ENCODE peak calls at places on chromosomes 4 and X, in ten cellular contexts. One of them, this sample, is unnamed.

GRCh38 chr4:69057620-69058409 is 38.5 kb upstream of the UGT2B7 start:
- DNase-seq in NCI-H2107: no peak
- DNase-seq in activated CD4-positive, CD25-positive, alpha-beta regulatory T cell: no peak
- DNase-seq in GM23248: no peak
- DNase-seq in KBM-7: peak; percentile 36
- DNase-seq in stimulated activated CD4-positive, alpha-beta T cell treated with anti-CD3 and anti-CD28 coated beads, Interleukin-4, amount 100 ng/mL, for 24 hours: no peak
- DNase-seq in lower leg skin: no peak
- DNase-seq in left ventricle myocardium inferior: no peak
- DNase-seq in H7: peak; percentile 30
- DNase-seq in HCEC 1CT: no peak
- DNase-seq in this sample: peak; percentile 1

GRCh38 chr4:113539408-113539807 is 222.1 kb downstream of the CAMK2D start:
- DNase-seq in HCEC 1CT: peak; percentile 73
- DNase-seq in KBM-7: no peak
- DNase-seq in GM23248: peak; percentile 90
- DNase-seq in stimulated activated CD4-positive, alpha-beta T cell treated with anti-CD3 and anti-CD28 coated beads, Interleukin-4, amount 100 ng/mL, for 24 hours: peak; percentile 25
- DNase-seq in NCI-H2107: no peak
- DNase-seq in lower leg skin: no peak
- DNase-seq in H7: no peak
- DNase-seq in left ventricle myocardium inferior: no peak
- DNase-seq in activated CD4-positive, CD25-positive, alpha-beta regulatory T cell: no peak
- DNase-seq in this sample: no peak

GRCh38 chr4:26088433-26088928 is 174.5 kb downstream of the SMIM20 start:
- DNase-seq in KBM-7: peak; percentile 31
- DNase-seq in HCEC 1CT: no peak
- DNase-seq in GM23248: peak; percentile 72
- DNase-seq in lower leg skin: no peak
- DNase-seq in activated CD4-positive, CD25-positive, alpha-beta regulatory T cell: no peak
- DNase-seq in left ventricle myocardium inferior: no peak
- DNase-seq in stimulated activated CD4-positive, alpha-beta T cell treated with anti-CD3 and anti-CD28 coated beads, Interleukin-4, amount 100 ng/mL, for 24 hours: peak; percentile 69
- DNase-seq in H7: no peak
- DNase-seq in NCI-H2107: no peak
- DNase-seq in this sample: no peak

GRCh38 chr4:7153711-7154110 is 38.6 kb upstream of the SORCS2 start:
- DNase-seq in left ventricle myocardium inferior: no peak
- DNase-seq in lower leg skin: peak; percentile 45
- DNase-seq in HCEC 1CT: no peak
- DNase-seq in KBM-7: no peak
- DNase-seq in stimulated activated CD4-positive, alpha-beta T cell treated with anti-CD3 and anti-CD28 coated beads, Interleukin-4, amount 100 ng/mL, for 24 hours: no peak
- DNase-seq in NCI-H2107: no peak
- DNase-seq in GM23248: no peak
- DNase-seq in activated CD4-positive, CD25-positive, alpha-beta regulatory T cell: no peak
- DNase-seq in H7: no peak
- DNase-seq in this sample: no peak

GRCh38 chr4:54661686-54662085 is 3.9 kb downstream of the KIT start:
- DNase-seq in KBM-7: no peak
- DNase-seq in H7: no peak
- DNase-seq in NCI-H2107: no peak
- DNase-seq in activated CD4-positive, CD25-positive, alpha-beta regulatory T cell: no peak
- DNase-seq in lower leg skin: no peak
- DNase-seq in left ventricle myocardium inferior: no peak
- DNase-seq in stimulated activated CD4-positive, alpha-beta T cell treated with anti-CD3 and anti-CD28 coated beads, Interleukin-4, amount 100 ng/mL, for 24 hours: no peak
- DNase-seq in HCEC 1CT: peak; percentile 73
- DNase-seq in GM23248: peak; percentile 95
- DNase-seq in this sample: no peak

GRCh38 chrX:154362085-154362742 is 12.2 kb downstream of the FLNA start:
- DNase-seq in activated CD4-positive, CD25-positive, alpha-beta regulatory T cell: no peak
- DNase-seq in KBM-7: no peak
- DNase-seq in HCEC 1CT: no peak
- DNase-seq in H7: no peak
- DNase-seq in lower leg skin: no peak
- DNase-seq in NCI-H2107: no peak
- DNase-seq in left ventricle myocardium inferior: no peak
- DNase-seq in GM23248: no peak
- DNase-seq in stimulated activated CD4-positive, alpha-beta T cell treated with anti-CD3 and anti-CD28 coated beads, Interleukin-4, amount 100 ng/mL, for 24 hours: no peak
- DNase-seq in this sample: no peak

GRCh38 chr4:107094976-107095375 is 58.9 kb upstream of the DKK2 start:
- DNase-seq in activated CD4-positive, CD25-positive, alpha-beta regulatory T cell: no peak
- DNase-seq in NCI-H2107: no peak
- DNase-seq in stimulated activated CD4-positive, alpha-beta T cell treated with anti-CD3 and anti-CD28 coated beads, Interleukin-4, amount 100 ng/mL, for 24 hours: no peak
- DNase-seq in KBM-7: no peak
- DNase-seq in GM23248: no peak
- DNase-seq in HCEC 1CT: no peak
- DNase-seq in lower leg skin: no peak
- DNase-seq in H7: no peak
- DNase-seq in left ventricle myocardium inferior: no peak
- DNase-seq in this sample: no peak

GRCh38 chr4:111991163-111991562 is 154.1 kb upstream of the FAM241A start:
- DNase-seq in H7: no peak
- DNase-seq in KBM-7: no peak
- DNase-seq in activated CD4-positive, CD25-positive, alpha-beta regulatory T cell: no peak
- DNase-seq in lower leg skin: no peak
- DNase-seq in left ventricle myocardium inferior: no peak
- DNase-seq in stimulated activated CD4-positive, alpha-beta T cell treated with anti-CD3 and anti-CD28 coated beads, Interleukin-4, amount 100 ng/mL, for 24 hours: no peak
- DNase-seq in HCEC 1CT: no peak
- DNase-seq in NCI-H2107: no peak
- DNase-seq in GM23248: no peak
- DNase-seq in this sample: no peak

GRCh38 chr4:108685036-108685686 is 34.8 kb downstream of the OSTC start:
- DNase-seq in KBM-7: no peak
- DNase-seq in GM23248: peak; percentile 16
- DNase-seq in H7: no peak
- DNase-seq in HCEC 1CT: peak; percentile 1
- DNase-seq in NCI-H2107: no peak
- DNase-seq in activated CD4-positive, CD25-positive, alpha-beta regulatory T cell: no peak
- DNase-seq in lower leg skin: no peak
- DNase-seq in stimulated activated CD4-positive, alpha-beta T cell treated with anti-CD3 and anti-CD28 coated beads, Interleukin-4, amount 100 ng/mL, for 24 hours: no peak
- DNase-seq in left ventricle myocardium inferior: no peak
- DNase-seq in this sample: no peak

GRCh38 chr4:140556372-140557085 is 12.2 kb downstream of the UCP1 start:
- DNase-seq in activated CD4-positive, CD25-positive, alpha-beta regulatory T cell: no peak
- DNase-seq in stimulated activated CD4-positive, alpha-beta T cell treated with anti-CD3 and anti-CD28 coated beads, Interleukin-4, amount 100 ng/mL, for 24 hours: peak; percentile 49
- DNase-seq in HCEC 1CT: no peak
- DNase-seq in left ventricle myocardium inferior: no peak
- DNase-seq in H7: no peak
- DNase-seq in lower leg skin: no peak
- DNase-seq in NCI-H2107: no peak
- DNase-seq in KBM-7: no peak
- DNase-seq in GM23248: no peak
- DNase-seq in this sample: no peak

GRCh38 chrX:37921758-37922157 is 74.4 kb upstream of the DYNLT3 start:
- DNase-seq in KBM-7: no peak
- DNase-seq in NCI-H2107: no peak
- DNase-seq in activated CD4-positive, CD25-positive, alpha-beta regulatory T cell: no peak
- DNase-seq in H7: no peak
- DNase-seq in GM23248: peak; percentile 73
- DNase-seq in stimulated activated CD4-positive, alpha-beta T cell treated with anti-CD3 and anti-CD28 coated beads, Interleukin-4, amount 100 ng/mL, for 24 hours: no peak
- DNase-seq in lower leg skin: no peak
- DNase-seq in left ventricle myocardium inferior: no peak
- DNase-seq in HCEC 1CT: peak; percentile 60
- DNase-seq in this sample: no peak

GRCh38 chr4:19224820-19225219 is 1026.9 kb upstream of the SLIT2 start:
- DNase-seq in HCEC 1CT: peak; percentile 44
- DNase-seq in KBM-7: peak; percentile 46
- DNase-seq in GM23248: peak; percentile 53
- DNase-seq in lower leg skin: no peak
- DNase-seq in activated CD4-positive, CD25-positive, alpha-beta regulatory T cell: no peak
- DNase-seq in H7: no peak
- DNase-seq in NCI-H2107: no peak
- DNase-seq in stimulated activated CD4-positive, alpha-beta T cell treated with anti-CD3 and anti-CD28 coated beads, Interleukin-4, amount 100 ng/mL, for 24 hours: no peak
- DNase-seq in left ventricle myocardium inferior: no peak
- DNase-seq in this sample: no peak

GRCh38 chrX:119194631-119195030 is 41.5 kb upstream of the PGRMC1 start:
- DNase-seq in GM23248: peak; percentile 54
- DNase-seq in H7: no peak
- DNase-seq in NCI-H2107: no peak
- DNase-seq in HCEC 1CT: no peak
- DNase-seq in KBM-7: peak; percentile 15
- DNase-seq in left ventricle myocardium inferior: no peak
- DNase-seq in stimulated activated CD4-positive, alpha-beta T cell treated with anti-CD3 and anti-CD28 coated beads, Interleukin-4, amount 100 ng/mL, for 24 hours: no peak
- DNase-seq in lower leg skin: no peak
- DNase-seq in activated CD4-positive, CD25-positive, alpha-beta regulatory T cell: no peak
- DNase-seq in this sample: no peak

GRCh38 chrX:3820170-3820569 is 106.7 kb upstream of the PRKX start:
- DNase-seq in NCI-H2107: no peak
- DNase-seq in stimulated activated CD4-positive, alpha-beta T cell treated with anti-CD3 and anti-CD28 coated beads, Interleukin-4, amount 100 ng/mL, for 24 hours: no peak
- DNase-seq in H7: no peak
- DNase-seq in left ventricle myocardium inferior: no peak
- DNase-seq in activated CD4-positive, CD25-positive, alpha-beta regulatory T cell: no peak
- DNase-seq in GM23248: peak; percentile 78
- DNase-seq in HCEC 1CT: peak; percentile 75
- DNase-seq in lower leg skin: no peak
- DNase-seq in KBM-7: no peak
- DNase-seq in this sample: no peak

GRCh38 chrX:136059350-136059749 is 74.1 kb downstream of the SLC9A6 start:
- DNase-seq in NCI-H2107: no peak
- DNase-seq in KBM-7: no peak
- DNase-seq in GM23248: no peak
- DNase-seq in HCEC 1CT: no peak
- DNase-seq in left ventricle myocardium inferior: no peak
- DNase-seq in activated CD4-positive, CD25-positive, alpha-beta regulatory T cell: no peak
- DNase-seq in lower leg skin: peak; percentile 26
- DNase-seq in H7: no peak
- DNase-seq in stimulated activated CD4-positive, alpha-beta T cell treated with anti-CD3 and anti-CD28 coated beads, Interleukin-4, amount 100 ng/mL, for 24 hours: no peak
- DNase-seq in this sample: no peak

GRCh38 chr4:77220841-77221613 is 64.0 kb downstream of the CCNG2 start:
- DNase-seq in lower leg skin: peak; percentile 49
- DNase-seq in left ventricle myocardium inferior: peak; percentile 48
- DNase-seq in stimulated activated CD4-positive, alpha-beta T cell treated with anti-CD3 and anti-CD28 coated beads, Interleukin-4, amount 100 ng/mL, for 24 hours: no peak
- DNase-seq in activated CD4-positive, CD25-positive, alpha-beta regulatory T cell: no peak
- DNase-seq in NCI-H2107: no peak
- DNase-seq in GM23248: peak; percentile 31
- DNase-seq in HCEC 1CT: no peak
- DNase-seq in H7: no peak
- DNase-seq in KBM-7: no peak
- DNase-seq in this sample: no peak

GRCh38 chr4:88893961-88894360 is 163.0 kb downstream of the FAM13A start:
- DNase-seq in H7: no peak
- DNase-seq in HCEC 1CT: peak; percentile 19
- DNase-seq in lower leg skin: no peak
- DNase-seq in NCI-H2107: no peak
- DNase-seq in stimulated activated CD4-positive, alpha-beta T cell treated with anti-CD3 and anti-CD28 coated beads, Interleukin-4, amount 100 ng/mL, for 24 hours: no peak
- DNase-seq in KBM-7: no peak
- DNase-seq in GM23248: peak; percentile 3
- DNase-seq in left ventricle myocardium inferior: no peak
- DNase-seq in activated CD4-positive, CD25-positive, alpha-beta regulatory T cell: no peak
- DNase-seq in this sample: no peak

GRCh38 chr4:72500214-72500613 is 68.8 kb downstream of the ADAMTS3 start:
- DNase-seq in HCEC 1CT: no peak
- DNase-seq in activated CD4-positive, CD25-positive, alpha-beta regulatory T cell: no peak
- DNase-seq in NCI-H2107: no peak
- DNase-seq in GM23248: no peak
- DNase-seq in lower leg skin: no peak
- DNase-seq in left ventricle myocardium inferior: no peak
- DNase-seq in H7: no peak
- DNase-seq in KBM-7: no peak
- DNase-seq in stimulated activated CD4-positive, alpha-beta T cell treated with anti-CD3 and anti-CD28 coated beads, Interleukin-4, amount 100 ng/mL, for 24 hours: no peak
- DNase-seq in this sample: no peak

GRCh38 chr4:19774690-19775256 is 476.9 kb upstream of the SLIT2 start:
- DNase-seq in stimulated activated CD4-positive, alpha-beta T cell treated with anti-CD3 and anti-CD28 coated beads, Interleukin-4, amount 100 ng/mL, for 24 hours: no peak
- DNase-seq in lower leg skin: no peak
- DNase-seq in GM23248: no peak
- DNase-seq in HCEC 1CT: no peak
- DNase-seq in left ventricle myocardium inferior: no peak
- DNase-seq in NCI-H2107: no peak
- DNase-seq in H7: no peak
- DNase-seq in KBM-7: no peak
- DNase-seq in activated CD4-positive, CD25-positive, alpha-beta regulatory T cell: no peak
- DNase-seq in this sample: no peak

GRCh38 chrX:3514996-3515395 is 168.5 kb upstream of the MXRA5 start:
- DNase-seq in H7: no peak
- DNase-seq in left ventricle myocardium inferior: no peak
- DNase-seq in KBM-7: no peak
- DNase-seq in stimulated activated CD4-positive, alpha-beta T cell treated with anti-CD3 and anti-CD28 coated beads, Interleukin-4, amount 100 ng/mL, for 24 hours: no peak
- DNase-seq in activated CD4-positive, CD25-positive, alpha-beta regulatory T cell: no peak
- DNase-seq in NCI-H2107: no peak
- DNase-seq in HCEC 1CT: peak; percentile 67
- DNase-seq in GM23248: peak; percentile 83
- DNase-seq in lower leg skin: no peak
- DNase-seq in this sample: no peak

GRCh38 chr4:146073517-146073916 is 102.0 kb upstream of the LSM6 start:
- DNase-seq in activated CD4-positive, CD25-positive, alpha-beta regulatory T cell: no peak
- DNase-seq in KBM-7: no peak
- DNase-seq in left ventricle myocardium inferior: no peak
- DNase-seq in NCI-H2107: no peak
- DNase-seq in stimulated activated CD4-positive, alpha-beta T cell treated with anti-CD3 and anti-CD28 coated beads, Interleukin-4, amount 100 ng/mL, for 24 hours: no peak
- DNase-seq in H7: no peak
- DNase-seq in GM23248: peak; percentile 21
- DNase-seq in lower leg skin: no peak
- DNase-seq in HCEC 1CT: no peak
- DNase-seq in this sample: no peak

GRCh38 chrX:140822861-140823260 is 113.3 kb downstream of the LINC00632 start:
- DNase-seq in KBM-7: no peak
- DNase-seq in GM23248: no peak
- DNase-seq in NCI-H2107: no peak
- DNase-seq in activated CD4-positive, CD25-positive, alpha-beta regulatory T cell: no peak
- DNase-seq in stimulated activated CD4-positive, alpha-beta T cell treated with anti-CD3 and anti-CD28 coated beads, Interleukin-4, amount 100 ng/mL, for 24 hours: no peak
- DNase-seq in left ventricle myocardium inferior: no peak
- DNase-seq in H7: no peak
- DNase-seq in lower leg skin: no peak
- DNase-seq in HCEC 1CT: no peak
- DNase-seq in this sample: no peak

GRCh38 chrX:96591418-96591817 is 93.2 kb upstream of the DIAPH2 start:
- DNase-seq in NCI-H2107: no peak
- DNase-seq in KBM-7: no peak
- DNase-seq in stimulated activated CD4-positive, alpha-beta T cell treated with anti-CD3 and anti-CD28 coated beads, Interleukin-4, amount 100 ng/mL, for 24 hours: no peak
- DNase-seq in lower leg skin: no peak
- DNase-seq in HCEC 1CT: no peak
- DNase-seq in left ventricle myocardium inferior: no peak
- DNase-seq in H7: no peak
- DNase-seq in GM23248: no peak
- DNase-seq in activated CD4-positive, CD25-positive, alpha-beta regulatory T cell: no peak
- DNase-seq in this sample: no peak

GRCh38 chr4:119628281-119629141 is at the start of gene PDE5A:
- DNase-seq in lower leg skin: peak; percentile 94
- DNase-seq in KBM-7: peak; percentile 87
- DNase-seq in left ventricle myocardium inferior: peak; percentile 80
- DNase-seq in stimulated activated CD4-positive, alpha-beta T cell treated with anti-CD3 and anti-CD28 coated beads, Interleukin-4, amount 100 ng/mL, for 24 hours: peak; percentile 76
- DNase-seq in NCI-H2107: peak; percentile 36
- DNase-seq in HCEC 1CT: peak; percentile 66
- DNase-seq in H7: peak; percentile 94
- DNase-seq in GM23248: peak; percentile 90
- DNase-seq in activated CD4-positive, CD25-positive, alpha-beta regulatory T cell: peak; percentile 64
- DNase-seq in this sample: peak; percentile 32

GRCh38 chrX:150547511-150548115 is 20.8 kb upstream of the MTM1 start:
- DNase-seq in H7: peak; percentile 89
- DNase-seq in NCI-H2107: no peak
- DNase-seq in stimulated activated CD4-positive, alpha-beta T cell treated with anti-CD3 and anti-CD28 coated beads, Interleukin-4, amount 100 ng/mL, for 24 hours: no peak
- DNase-seq in lower leg skin: peak; percentile 93
- DNase-seq in GM23248: peak; percentile 79
- DNase-seq in HCEC 1CT: peak; percentile 42
- DNase-seq in KBM-7: no peak
- DNase-seq in left ventricle myocardium inferior: peak; percentile 69
- DNase-seq in activated CD4-positive, CD25-positive, alpha-beta regulatory T cell: no peak
- DNase-seq in this sample: peak; percentile 43

GRCh38 chr4:15781427-15782095 is 3.4 kb downstream of the CD38 start:
- DNase-seq in NCI-H2107: no peak
- DNase-seq in HCEC 1CT: no peak
- DNase-seq in stimulated activated CD4-positive, alpha-beta T cell treated with anti-CD3 and anti-CD28 coated beads, Interleukin-4, amount 100 ng/mL, for 24 hours: peak; percentile 41
- DNase-seq in left ventricle myocardium inferior: no peak
- DNase-seq in KBM-7: no peak
- DNase-seq in H7: no peak
- DNase-seq in GM23248: no peak
- DNase-seq in lower leg skin: no peak
- DNase-seq in activated CD4-positive, CD25-positive, alpha-beta regulatory T cell: no peak
- DNase-seq in this sample: no peak

GRCh38 chrX:38896724-38897298 is 95.6 kb downstream of the MID1IP1 start:
- DNase-seq in activated CD4-positive, CD25-positive, alpha-beta regulatory T cell: no peak
- DNase-seq in GM23248: no peak
- DNase-seq in KBM-7: no peak
- DNase-seq in H7: no peak
- DNase-seq in left ventricle myocardium inferior: no peak
- DNase-seq in HCEC 1CT: no peak
- DNase-seq in NCI-H2107: no peak
- DNase-seq in lower leg skin: no peak
- DNase-seq in stimulated activated CD4-positive, alpha-beta T cell treated with anti-CD3 and anti-CD28 coated beads, Interleukin-4, amount 100 ng/mL, for 24 hours: no peak
- DNase-seq in this sample: no peak

GRCh38 chrX:153900806-153901752 is 3.4 kb upstream of the AVPR2 start:
- DNase-seq in KBM-7: peak; percentile 97
- DNase-seq in GM23248: peak; percentile 89
- DNase-seq in NCI-H2107: peak; percentile 57
- DNase-seq in left ventricle myocardium inferior: peak; percentile 39
- DNase-seq in stimulated activated CD4-positive, alpha-beta T cell treated with anti-CD3 and anti-CD28 coated beads, Interleukin-4, amount 100 ng/mL, for 24 hours: peak; percentile 65
- DNase-seq in HCEC 1CT: peak; percentile 77
- DNase-seq in H7: peak; percentile 76
- DNase-seq in lower leg skin: peak; percentile 90
- DNase-seq in activated CD4-positive, CD25-positive, alpha-beta regulatory T cell: peak; percentile 19
- DNase-seq in this sample: no peak

This sample was measured in HuH-7.5.